ENCODE peak calls at places on chromosomes 12 and 14, in eight cellular contexts. A is coronary artery, G is dorsolateral prefrontal cortex, V is A549, D is HFF-Myc, K is cardiac fibroblast, X is AG10803, R is lower leg skin. U is an unnamed sample.

GRCh38 chr12:25135531-25136154 is 59.3 kb downstream of the DNAI7 start:
- DNase-seq in D (no peak), K (no peak), X (no peak), A (no peak), G (no peak), R (peak; percentile 28), V (no peak), U (no peak)

GRCh38 chr12:111775205-111776193 is 8.8 kb downstream of the ALDH2 start:
- DNase-seq in D (peak; percentile 42), R (peak; percentile 83), V (no peak), G (no peak), K (peak; percentile 64), X (no peak), A (peak; percentile 86), U (peak; percentile 93)

GRCh38 chr12:15988983-15989382 is 77.9 kb downstream of the DERA start:
- DNase-seq in X (no peak), K (no peak), V (no peak), D (no peak), G (no peak), R (no peak), A (no peak), U (no peak)

GRCh38 chr12:49750027-49750977 is 8.9 kb downstream of the TMBIM6 start:
- DNase-seq in X (peak; percentile 86), V (no peak), A (no peak), K (peak; percentile 89), R (no peak), G (no peak), D (peak; percentile 5), U (no peak)

GRCh38 chr12:26853303-26854027 is 20.5 kb upstream of the ITPR2 start:
- DNase-seq in V (peak; percentile 76), K (peak; percentile 72), G (peak; percentile 48), A (no peak), X (peak; percentile 60), R (peak; percentile 55), D (no peak), U (no peak)

GRCh38 chr12:43109626-43110345 is 442.2 kb downstream of the ADAMTS20 start:
- DNase-seq in D (no peak), A (no peak), G (no peak), R (no peak), K (no peak), X (no peak), V (no peak), U (no peak)

GRCh38 chr12:2649201-2650030 is 145.4 kb upstream of the FKBP4 start:
- DNase-seq in V (no peak), D (no peak), G (no peak), X (peak; percentile 45), A (peak; percentile 64), K (no peak), R (no peak), U (no peak)

GRCh38 chr14:43789458-43789857 is 717.6 kb downstream of the FSCB start:
- DNase-seq in V (no peak), K (no peak), A (no peak), G (no peak), R (no peak), D (no peak), X (no peak), U (no peak)

GRCh38 chr12:68772714-68773113 is 26.7 kb downstream of the SLC35E3 start:
- DNase-seq in R (no peak), X (no peak), D (no peak), K (no peak), G (no peak), V (no peak), A (no peak), U (no peak)

DNA sequence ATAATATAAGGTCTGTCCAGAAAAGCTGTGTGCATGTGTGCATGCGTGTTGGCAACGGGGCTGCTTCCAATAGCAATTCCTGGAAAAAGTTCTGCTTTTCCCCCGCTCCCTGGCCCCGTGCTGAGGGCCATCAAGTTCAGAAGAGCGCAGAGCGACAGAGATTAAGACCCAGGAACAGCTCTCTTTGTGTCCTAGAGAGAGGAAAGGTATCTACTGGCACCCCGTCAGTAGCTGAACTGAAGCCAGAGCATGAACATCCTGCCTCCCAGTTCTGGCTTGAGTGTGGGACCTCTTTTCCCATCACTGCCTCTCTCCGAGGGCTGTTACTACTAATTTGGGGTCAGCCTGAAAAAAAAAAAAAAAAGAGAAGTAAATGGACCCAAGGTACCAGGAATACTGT is 15.5 kb downstream of the HDAC7 start:
- DNase-seq in G (no peak), R (no peak), V (no peak), X (no peak), D (no peak), K (no peak), A (no peak), U (no peak)
- H3K4me3 ChIP-seq in G (no peak overlapping the region), R (no peak overlapping the region), V (no peak overlapping the region), X (no peak overlapping the region), D (no peak overlapping the region), K (no peak overlapping the region), A (peak overlapping the region; percentile 6), U (no peak overlapping the region)

GRCh38 chr12:55974308-55974724 is 438 bp downstream of the RAB5B start:
- DNase-seq in A (no peak), D (no peak), K (peak; percentile 59), X (peak; percentile 45), R (no peak), G (no peak), V (peak; percentile 60), U (no peak)

GRCh38 chr12:55973598-55974307 is at the start of gene RAB5B:
- DNase-seq in A (peak; percentile 100), R (peak; percentile 100), D (peak; percentile 100), K (peak; percentile 100), X (peak; percentile 100), G (peak; percentile 99), V (peak; percentile 98), U (peak; percentile 100)

GRCh38 chr12:55970775-55971174 is 3.1 kb upstream of the RAB5B start:
- DNase-seq in R (no peak), A (no peak), K (peak; percentile 90), X (peak; percentile 25), V (no peak), D (no peak), G (no peak), U (no peak)

GRCh38 chr12:55972045-55972843 is 1.6 kb upstream of the RAB5B start:
- DNase-seq in X (peak; percentile 68), A (no peak), K (peak; percentile 89), G (no peak), D (no peak), R (no peak), V (no peak), U (no peak)

DNA sequence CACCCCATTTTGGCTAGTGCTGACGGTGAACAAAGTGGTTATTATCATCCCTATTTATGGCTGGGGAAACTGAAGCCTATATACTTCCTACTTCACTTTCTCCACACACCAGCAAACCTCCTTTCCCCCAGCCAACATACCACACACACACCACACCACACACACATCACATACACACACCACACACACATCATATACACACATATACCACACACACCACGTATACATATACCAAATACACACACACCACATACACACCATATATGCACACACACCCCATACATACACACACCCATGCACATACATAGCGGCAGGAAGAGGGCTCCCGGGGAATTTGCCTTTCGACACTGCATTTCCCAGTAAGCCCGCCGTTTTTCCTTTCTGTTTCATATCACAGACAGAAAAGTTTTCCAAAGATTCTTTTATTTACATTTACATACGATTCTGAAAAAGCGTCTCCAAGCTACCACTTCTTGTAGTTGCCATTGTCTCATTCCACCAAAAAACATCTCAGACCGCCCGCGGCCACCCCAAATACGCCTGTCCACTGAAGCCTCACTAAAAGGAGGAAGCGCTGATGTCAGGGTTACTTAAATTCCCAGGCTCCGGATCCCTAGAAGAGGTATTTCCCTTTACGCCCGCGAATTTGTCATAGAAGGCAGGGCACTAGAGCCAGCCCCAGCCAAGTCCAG is 826 bp upstream of the RAB5B start:
- DNase-seq in X (peak; percentile 49), V (no peak), K (no peak), A (no peak), G (peak; percentile 14), D (no peak), R (no peak), U (no peak)
- H3K4me3 ChIP-seq in X (peak overlapping the region; percentile 66), V (peak overlapping the region; percentile 62), K (peak overlapping the region; percentile 61), A (peak overlapping the region; percentile 78), G (peak overlapping the region; percentile 63), D (peak overlapping the region; percentile 49), R (peak overlapping the region; percentile 1), U (peak overlapping the region; percentile 73)

GRCh38 chr12:53986686-53987180 is 1.8 kb downstream of the HOXC10 start:
- DNase-seq in D (no peak), K (no peak), R (no peak), A (no peak), V (no peak), G (no peak), X (no peak), U (no peak)

GRCh38 chr12:53984901-53985357 is at the start of gene HOXC10:
- DNase-seq in K (peak; percentile 69), X (peak; percentile 98), G (peak; percentile 41), A (no peak), R (peak; percentile 97), D (peak; percentile 83), V (peak; percentile 93), U (no peak)

GRCh38 chr12:53983580-53984572 is 1.1 kb upstream of the HOXC10 start:
- DNase-seq in D (no peak), X (peak; percentile 43), G (no peak), V (no peak), R (no peak), K (no peak), A (no peak), U (no peak)

GRCh38 chr12:53985900-53986685 is 1.1 kb downstream of the HOXC10 start:
- DNase-seq in X (peak; percentile 81), A (no peak), V (no peak), D (no peak), G (no peak), R (no peak), K (no peak), U (no peak)

DNA sequence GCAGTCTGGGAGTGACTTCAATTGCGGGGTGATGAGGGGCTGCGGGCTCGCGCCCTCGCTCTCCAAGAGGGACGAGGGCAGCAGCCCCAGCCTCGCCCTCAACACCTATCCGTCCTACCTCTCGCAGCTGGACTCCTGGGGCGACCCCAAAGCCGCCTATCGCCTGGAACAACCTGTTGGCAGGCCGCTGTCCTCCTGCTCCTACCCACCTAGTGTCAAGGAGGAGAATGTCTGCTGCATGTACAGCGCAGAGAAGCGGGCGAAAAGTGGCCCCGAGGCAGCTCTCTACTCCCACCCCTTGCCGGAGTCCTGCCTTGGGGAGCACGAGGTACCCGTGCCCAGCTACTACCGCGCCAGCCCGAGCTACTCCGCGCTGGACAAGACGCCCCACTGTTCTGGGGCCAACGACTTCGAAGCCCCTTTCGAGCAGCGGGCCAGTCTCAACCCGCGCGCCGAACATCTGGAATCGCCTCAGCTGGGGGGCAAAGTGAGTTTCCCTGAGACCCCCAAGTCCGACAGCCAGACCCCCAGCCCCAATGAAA is 483 bp downstream of the HOXC10 start:
- DNase-seq in R (no peak), A (no peak), D (no peak), G (no peak), K (no peak), X (no peak), V (no peak), U (no peak)
- H3K4me3 ChIP-seq in R (peak overlapping the region; percentile 41), A (peak overlapping the region; percentile 50), D (peak overlapping the region; percentile 51), G (no peak overlapping the region), K (no peak overlapping the region), X (peak overlapping the region; percentile 98), V (peak overlapping the region; percentile 60), U (peak overlapping the region; percentile 24)

DNA sequence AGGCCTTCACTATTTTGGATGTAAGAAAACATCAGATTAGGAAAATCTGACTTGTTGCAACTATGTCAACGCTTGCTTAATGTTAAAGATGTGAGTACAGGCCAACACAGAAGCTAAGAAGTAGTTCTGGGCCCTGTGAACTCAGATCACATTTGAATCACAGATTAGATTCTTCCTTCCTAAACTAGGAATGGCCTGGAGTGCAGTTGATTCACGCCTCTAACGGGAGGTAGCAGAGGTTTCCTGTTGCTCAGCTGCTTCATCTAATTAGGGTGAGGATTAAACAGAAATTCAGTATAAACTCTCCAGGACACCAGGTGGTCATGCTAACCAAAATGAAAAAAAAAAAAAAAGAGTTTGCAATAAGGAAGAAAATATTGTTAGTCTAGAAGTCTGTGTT is 314.3 kb downstream of the TRHDE start:
- DNase-seq in D (no peak), X (no peak), A (no peak), G (no peak), V (no peak), K (no peak), R (no peak), U (no peak)
- H3K4me3 ChIP-seq in D (no peak overlapping the region), X (no peak overlapping the region), A (no peak overlapping the region), G (no peak overlapping the region), V (no peak overlapping the region), K (no peak overlapping the region), R (no peak overlapping the region), U (no peak overlapping the region)